ENCODE peak calls at places on chromosomes 1 and 21, in ten cellular contexts. R, T, A, F, H, P, B, D, Z and W are unnamed samples.

GRCh38 chr1:70392626-70393025 is 18.4 kb upstream of the CTH start:
- DNase-seq in R (no peak), T (no peak), A (no peak), F (no peak), H (no peak), P (no peak), B (no peak), D (no peak), Z (no peak), W (no peak)

GRCh38 chr1:36580524-36580923 is 97.8 kb upstream of the CSF3R start:
- DNase-seq in R (no peak), T (no peak), A (no peak), F (peak; percentile 56), H (no peak), P (no peak), B (no peak), D (no peak), Z (no peak), W (no peak)

GRCh38 chr1:4422496-4423289 is 231.7 kb upstream of the AJAP1 start:
- DNase-seq in R (no peak), T (no peak), A (no peak), F (no peak), H (no peak), P (no peak), B (no peak), D (no peak), Z (no peak), W (no peak)

GRCh38 chr1:203036135-203036534 is 9.8 kb downstream of the PPFIA4 start:
- DNase-seq in R (no peak), T (peak; percentile 13), A (no peak), F (no peak), H (no peak), P (no peak), B (peak; percentile 32), D (no peak), Z (no peak), W (peak; percentile 20)

GRCh38 chr1:20494609-20495311 is 8.8 kb upstream of the CAMK2N1 start:
- DNase-seq in R (no peak), T (no peak), A (no peak), F (no peak), H (no peak), P (no peak), B (peak; percentile 59), D (no peak), Z (peak; percentile 86), W (peak; percentile 93)

GRCh38 chr1:203669739-203670138 is 43.1 kb downstream of the ATP2B4 start:
- DNase-seq in R (no peak), T (no peak), A (no peak), F (no peak), H (no peak), P (no peak), B (no peak), D (no peak), Z (peak; percentile 70), W (no peak)

GRCh38 chr1:50251592-50252165 is 143.0 kb downstream of the ELAVL4 start:
- DNase-seq in R (no peak), T (peak; percentile 49), A (no peak), F (peak; percentile 59), H (no peak), P (no peak), B (no peak), D (no peak), Z (no peak), W (no peak)

GRCh38 chr1:116826818-116827606 is 72.8 kb downstream of the CD2 start:
- DNase-seq in R (peak; percentile 18), T (no peak), A (no peak), F (no peak), H (no peak), P (no peak), B (peak; percentile 22), D (no peak), Z (peak; percentile 67), W (no peak)

GRCh38 chr1:28417441-28418277 is 48.1 kb downstream of the PHACTR4 start:
- DNase-seq in R (no peak), T (no peak), A (no peak), F (no peak), H (peak; percentile 85), P (no peak), B (peak; percentile 64), D (no peak), Z (peak; percentile 71), W (peak; percentile 66)

GRCh38 chr1:89613928-89614327 is 19.0 kb upstream of the LRRC8C start:
- DNase-seq in R (no peak), T (no peak), A (no peak), F (no peak), H (no peak), P (no peak), B (no peak), D (no peak), Z (no peak), W (no peak)

GRCh38 chr1:47990286-47990685 is 6.9 kb downstream of the TRABD2B start:
- DNase-seq in R (no peak), T (no peak), A (no peak), F (no peak), H (no peak), P (no peak), B (no peak), D (no peak), Z (no peak), W (no peak)

GRCh38 chr21:41283211-41283818 is 33.3 kb upstream of the FAM3B start:
- DNase-seq in R (peak; percentile 33), T (peak; percentile 64), A (no peak), F (peak; percentile 28), H (peak; percentile 54), P (peak; percentile 49), B (peak; percentile 85), D (peak; percentile 71), Z (peak; percentile 94), W (peak; percentile 86)

GRCh38 chr21:17732306-17732705 is 86.8 kb downstream of the C21orf91 start:
- DNase-seq in R (no peak), T (no peak), A (no peak), F (no peak), H (no peak), P (no peak), B (no peak), D (no peak), Z (peak; percentile 25), W (no peak)

GRCh38 chr1:154405762-154406571 is 824 bp downstream of the IL6R start:
- DNase-seq in R (peak; percentile 21), T (peak; percentile 50), A (peak; percentile 85), F (peak; percentile 53), H (peak; percentile 58), P (peak; percentile 77), B (peak; percentile 66), D (peak; percentile 85), Z (peak; percentile 66), W (peak; percentile 68)

GRCh38 chr1:46405204-46405555 is 11.1 kb downstream of the FAAH start:
- DNase-seq in R (no peak), T (no peak), A (no peak), F (no peak), H (no peak), P (no peak), B (no peak), D (no peak), Z (no peak), W (no peak)

GRCh38 chr21:42455196-42455595 is 40.8 kb downstream of the RSPH1 start:
- DNase-seq in R (no peak), T (peak; percentile 35), A (no peak), F (no peak), H (no peak), P (peak; percentile 44), B (no peak), D (no peak), Z (no peak), W (no peak)
- TF ChIP-seq CTCF in R (no peak), T (no peak), A (no peak), F (no peak), H (no peak), P (no peak), B (no peak), D (no peak), Z (no peak), W (no peak)

GRCh38 chr1:103783944-103784377 is 34.3 kb downstream of the AMY1C start:
- DNase-seq in R (no peak), T (no peak), A (no peak), F (no peak), H (no peak), P (no peak), B (no peak), D (no peak), Z (no peak), W (no peak)

GRCh38 chr1:103779932-103780331 is 30.2 kb downstream of the AMY1C start:
- DNase-seq in R (no peak), T (no peak), A (no peak), F (no peak), H (no peak), P (no peak), B (no peak), D (no peak), Z (no peak), W (no peak)
- TF ChIP-seq CTCF in R (no peak), T (no peak), A (no peak), F (no peak), H (no peak), P (no peak), B (no peak), D (no peak), Z (no peak), W (no peak)

DNA sequence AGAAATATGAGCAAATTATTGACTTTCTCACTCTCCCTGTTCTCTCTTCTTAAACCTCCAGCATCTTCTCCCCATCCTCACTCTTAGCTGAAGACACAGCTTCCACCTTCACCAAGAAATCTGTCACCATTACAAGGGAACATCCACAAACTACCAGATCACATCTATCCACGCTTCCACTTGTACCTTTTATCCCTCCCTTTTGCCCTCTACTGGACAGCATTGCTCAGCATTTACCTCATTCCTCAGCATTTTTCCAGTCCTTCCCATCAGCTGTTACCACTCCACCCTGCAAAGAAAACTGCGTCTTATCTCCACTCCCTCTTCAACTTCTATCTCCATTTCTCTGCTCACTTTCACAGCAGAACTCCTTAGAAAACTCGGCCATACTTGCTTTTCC is 42.6 kb downstream of the KCNJ6 start:
- DNase-seq in R (no peak), T (no peak), A (no peak), F (no peak), H (no peak), P (no peak), B (peak; percentile 39), D (no peak), Z (peak; percentile 36), W (no peak)
- TF ChIP-seq CTCF in R (no peak), T (no peak), A (peak; percentile 6), F (no peak), H (no peak), P (no peak), B (peak; percentile 26), D (no peak), Z (peak; percentile 33), W (peak; percentile 44)

GRCh38 chr1:198352975-198353695 is 187.3 kb downstream of the ATP6V1G3 start:
- DNase-seq in R (no peak), T (no peak), A (no peak), F (no peak), H (no peak), P (no peak), B (no peak), D (no peak), Z (no peak), W (no peak)

GRCh38 chr1:198346178-198346577 is 189.4 kb downstream of the NEK7 start:
- DNase-seq in R (no peak), T (no peak), A (no peak), F (no peak), H (no peak), P (no peak), B (no peak), D (no peak), Z (no peak), W (no peak)

DNA sequence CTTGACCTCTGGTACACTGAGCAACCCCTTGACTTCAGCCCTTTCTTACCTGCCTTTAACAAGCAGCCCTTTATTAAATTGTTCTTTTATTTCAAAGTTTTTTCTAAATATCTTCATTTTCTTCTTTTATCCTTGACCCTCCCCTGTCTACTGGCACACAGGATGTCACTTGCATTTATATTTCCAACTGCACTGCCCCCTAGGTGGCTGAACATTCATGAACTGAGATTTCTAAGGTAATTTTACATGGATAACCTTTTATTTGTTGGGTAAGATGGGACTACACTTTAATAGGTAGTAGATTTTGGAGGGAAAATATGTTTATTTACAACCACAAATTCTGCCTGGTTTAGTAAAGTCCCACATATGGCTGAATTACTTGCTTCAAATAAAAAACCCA is 190.0 kb downstream of the ATP6V1G3 start:
- DNase-seq in R (no peak), T (no peak), A (no peak), F (no peak), H (no peak), P (no peak), B (no peak), D (no peak), Z (no peak), W (no peak)
- TF ChIP-seq CTCF in R (no peak), T (no peak), A (no peak), F (no peak), H (no peak), P (no peak), B (peak; percentile 20), D (no peak), Z (peak; percentile 13), W (no peak)